ENCODE peak calls at places on chromosome 7, in six cellular contexts. One of them, this sample, is unnamed.

GRCh38 chr7:132080967-132081668 is 495.2 kb downstream of the PLXNA4 start:
- DNase-seq in psoas muscle: no peak
- DNase-seq in endothelial cell: no peak
- DNase-seq in choroid plexus epithelial cell: peak; percentile 9
- DNase-seq in GM23338: no peak
- DNase-seq in body of pancreas: no peak
- DNase-seq in this sample: no peak

GRCh38 chr7:158846304-158846703 is 10.1 kb upstream of the DYNC2I1 start:
- DNase-seq in endothelial cell: no peak
- DNase-seq in GM23338: no peak
- DNase-seq in choroid plexus epithelial cell: no peak
- DNase-seq in body of pancreas: no peak
- DNase-seq in psoas muscle: no peak
- DNase-seq in this sample: no peak

GRCh38 chr7:14739496-14740185 is 162.9 kb downstream of the DGKB start:
- DNase-seq in endothelial cell: no peak
- DNase-seq in body of pancreas: no peak
- DNase-seq in GM23338: no peak
- DNase-seq in choroid plexus epithelial cell: no peak
- DNase-seq in psoas muscle: no peak
- DNase-seq in this sample: no peak

GRCh38 chr7:47307311-47307710 is 274.6 kb downstream of the TNS3 start:
- DNase-seq in endothelial cell: no peak
- DNase-seq in psoas muscle: no peak
- DNase-seq in choroid plexus epithelial cell: no peak
- DNase-seq in body of pancreas: no peak
- DNase-seq in GM23338: no peak
- DNase-seq in this sample: no peak

GRCh38 chr7:2399848-2400587 is 3.4 kb upstream of the CHST12 start:
- DNase-seq in psoas muscle: peak; percentile 74
- DNase-seq in GM23338: no peak
- DNase-seq in endothelial cell: no peak
- DNase-seq in body of pancreas: peak; percentile 85
- DNase-seq in choroid plexus epithelial cell: peak; percentile 99
- DNase-seq in this sample: no peak

GRCh38 chr7:6650086-6650485 is 13.0 kb downstream of the ZNF316 start:
- DNase-seq in psoas muscle: no peak
- DNase-seq in GM23338: no peak
- DNase-seq in choroid plexus epithelial cell: no peak
- DNase-seq in endothelial cell: no peak
- DNase-seq in body of pancreas: no peak
- DNase-seq in this sample: no peak

GRCh38 chr7:6579446-6579845 is 2.2 kb downstream of the ZDHHC4 start:
- DNase-seq in body of pancreas: no peak
- DNase-seq in choroid plexus epithelial cell: peak; percentile 43
- DNase-seq in psoas muscle: no peak
- DNase-seq in endothelial cell: no peak
- DNase-seq in GM23338: peak; percentile 70
- DNase-seq in this sample: no peak

GRCh38 chr7:1355568-1356340 is 103.5 kb downstream of the MICALL2 start:
- DNase-seq in endothelial cell: no peak
- DNase-seq in GM23338: no peak
- DNase-seq in psoas muscle: no peak
- DNase-seq in choroid plexus epithelial cell: no peak
- DNase-seq in body of pancreas: no peak
- DNase-seq in this sample: no peak

GRCh38 chr7:1197997-1198632 is 34.6 kb upstream of the UNCX start:
- DNase-seq in psoas muscle: no peak
- DNase-seq in GM23338: no peak
- DNase-seq in endothelial cell: no peak
- DNase-seq in choroid plexus epithelial cell: peak; percentile 55
- DNase-seq in body of pancreas: no peak
- DNase-seq in this sample: no peak

GRCh38 chr7:132937286-132937685 is 144.6 kb downstream of the CHCHD3 start:
- DNase-seq in body of pancreas: no peak
- DNase-seq in GM23338: no peak
- DNase-seq in choroid plexus epithelial cell: no peak
- DNase-seq in psoas muscle: no peak
- DNase-seq in endothelial cell: no peak
- DNase-seq in this sample: no peak

DNA sequence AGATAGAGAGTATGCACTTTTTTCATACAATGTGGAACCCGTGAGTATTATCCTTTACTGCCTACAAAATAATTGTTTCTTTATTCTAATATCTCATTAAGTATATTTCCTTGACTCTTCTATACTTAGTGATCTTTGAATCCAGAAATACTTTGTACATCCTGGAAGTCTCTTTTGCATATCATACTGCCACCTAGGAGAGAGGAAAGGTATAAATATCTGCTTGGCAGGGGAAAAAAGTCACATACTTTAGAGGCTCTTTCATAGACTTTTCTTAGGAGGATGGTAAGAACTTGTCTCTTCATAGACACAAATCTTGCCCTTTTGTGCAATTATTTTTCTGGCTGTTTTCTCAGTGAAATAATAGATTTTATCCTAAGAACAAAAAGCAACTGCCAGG is 436.0 kb downstream of the PAXIP1 start:
- DNase-seq in body of pancreas: no peak
- DNase-seq in psoas muscle: no peak
- DNase-seq in GM23338: no peak
- DNase-seq in choroid plexus epithelial cell: no peak
- DNase-seq in endothelial cell: no peak
- DNase-seq in this sample: no peak
- TF ChIP-seq CTCF in body of pancreas: peak; percentile 34
- TF ChIP-seq CTCF in psoas muscle: peak; percentile 31
- TF ChIP-seq CTCF in GM23338: no peak
- TF ChIP-seq CTCF in choroid plexus epithelial cell: no peak
- TF ChIP-seq CTCF in endothelial cell: no peak
- TF ChIP-seq CTCF in this sample: peak; percentile 22

GRCh38 chr7:32070406-32071360 is at the start of gene PDE1C:
- DNase-seq in endothelial cell: peak; percentile 37
- DNase-seq in psoas muscle: peak; percentile 19
- DNase-seq in GM23338: peak; percentile 63
- DNase-seq in body of pancreas: peak; percentile 11
- DNase-seq in choroid plexus epithelial cell: no peak
- DNase-seq in this sample: peak; percentile 63

GRCh38 chr7:32070051-32070405 is 179 bp downstream of the PDE1C start:
- DNase-seq in GM23338: no peak
- DNase-seq in body of pancreas: no peak
- DNase-seq in endothelial cell: no peak
- DNase-seq in choroid plexus epithelial cell: no peak
- DNase-seq in psoas muscle: no peak
- DNase-seq in this sample: no peak

GRCh38 chr7:32071466-32072091 is 1.4 kb upstream of the PDE1C start:
- DNase-seq in choroid plexus epithelial cell: no peak
- DNase-seq in endothelial cell: no peak
- DNase-seq in psoas muscle: no peak
- DNase-seq in GM23338: peak; percentile 21
- DNase-seq in body of pancreas: no peak
- DNase-seq in this sample: no peak

GRCh38 chr7:32073533-32073932 is 3.3 kb upstream of the PDE1C start:
- DNase-seq in choroid plexus epithelial cell: no peak
- DNase-seq in psoas muscle: no peak
- DNase-seq in endothelial cell: no peak
- DNase-seq in GM23338: no peak
- DNase-seq in body of pancreas: no peak
- DNase-seq in this sample: no peak

DNA sequence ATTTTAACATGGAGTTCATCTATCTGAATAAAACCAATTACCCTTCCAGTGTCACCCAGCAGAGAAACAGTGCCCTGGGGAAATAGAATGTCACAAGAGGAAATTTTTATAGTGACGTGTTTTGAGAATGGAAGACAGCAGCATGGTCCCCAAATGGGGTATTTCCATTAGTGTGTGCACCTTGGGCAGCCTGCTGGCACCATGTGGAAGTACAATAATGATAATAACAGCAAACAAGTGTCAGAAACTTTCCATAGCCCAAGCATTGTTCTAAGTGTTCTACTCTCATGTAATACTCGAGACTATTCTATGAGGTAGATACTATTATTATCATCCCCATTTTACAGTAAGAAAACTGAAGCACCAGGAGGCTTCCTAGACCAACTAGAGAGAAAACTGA is 2.2 kb upstream of the PDE1C start:
- DNase-seq in choroid plexus epithelial cell: no peak
- DNase-seq in body of pancreas: no peak
- DNase-seq in psoas muscle: no peak
- DNase-seq in GM23338: no peak
- DNase-seq in endothelial cell: no peak
- DNase-seq in this sample: no peak
- TF ChIP-seq CTCF in choroid plexus epithelial cell: no peak
- TF ChIP-seq CTCF in body of pancreas: no peak
- TF ChIP-seq CTCF in psoas muscle: no peak
- TF ChIP-seq CTCF in GM23338: no peak
- TF ChIP-seq CTCF in endothelial cell: peak; percentile 28
- TF ChIP-seq CTCF in this sample: peak; percentile 17

GRCh38 chr7:4739528-4739992 is 35.9 kb upstream of the AP5Z1 start:
- DNase-seq in psoas muscle: peak; percentile 69
- DNase-seq in endothelial cell: no peak
- DNase-seq in GM23338: no peak
- DNase-seq in choroid plexus epithelial cell: peak; percentile 76
- DNase-seq in body of pancreas: peak; percentile 42
- DNase-seq in this sample: no peak
- TF ChIP-seq CTCF in psoas muscle: peak; percentile 55
- TF ChIP-seq CTCF in endothelial cell: no peak
- TF ChIP-seq CTCF in GM23338: no peak
- TF ChIP-seq CTCF in choroid plexus epithelial cell: peak; percentile 69
- TF ChIP-seq CTCF in body of pancreas: peak; percentile 40
- TF ChIP-seq CTCF in this sample: no peak

DNA sequence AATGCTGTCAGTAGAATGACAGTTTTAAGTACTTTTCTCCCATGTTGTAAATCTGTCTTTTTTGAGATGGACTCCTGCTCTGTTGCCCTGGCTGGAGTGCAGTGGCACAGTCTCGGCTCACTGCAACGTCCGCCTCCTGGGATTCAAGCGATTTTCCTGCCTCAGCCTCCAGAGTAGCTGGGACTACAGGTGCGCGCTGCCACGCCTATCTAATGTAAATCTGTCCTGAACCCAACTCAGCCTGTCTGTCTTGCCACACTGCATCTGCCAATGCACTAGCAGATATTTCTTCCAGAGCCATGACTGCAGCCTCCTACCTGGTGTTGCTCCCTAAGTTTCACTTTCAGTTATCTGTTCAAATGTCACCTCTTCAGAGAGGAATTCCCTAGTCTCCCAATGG is 264.1 kb downstream of the PHF14 start:
- DNase-seq in psoas muscle: no peak
- DNase-seq in choroid plexus epithelial cell: no peak
- DNase-seq in endothelial cell: no peak
- DNase-seq in GM23338: peak; percentile 41
- DNase-seq in body of pancreas: no peak
- DNase-seq in this sample: peak; percentile 7
- TF ChIP-seq CTCF in psoas muscle: no peak
- TF ChIP-seq CTCF in choroid plexus epithelial cell: no peak
- TF ChIP-seq CTCF in endothelial cell: no peak
- TF ChIP-seq CTCF in GM23338: no peak
- TF ChIP-seq CTCF in body of pancreas: no peak
- TF ChIP-seq CTCF in this sample: no peak

DNA sequence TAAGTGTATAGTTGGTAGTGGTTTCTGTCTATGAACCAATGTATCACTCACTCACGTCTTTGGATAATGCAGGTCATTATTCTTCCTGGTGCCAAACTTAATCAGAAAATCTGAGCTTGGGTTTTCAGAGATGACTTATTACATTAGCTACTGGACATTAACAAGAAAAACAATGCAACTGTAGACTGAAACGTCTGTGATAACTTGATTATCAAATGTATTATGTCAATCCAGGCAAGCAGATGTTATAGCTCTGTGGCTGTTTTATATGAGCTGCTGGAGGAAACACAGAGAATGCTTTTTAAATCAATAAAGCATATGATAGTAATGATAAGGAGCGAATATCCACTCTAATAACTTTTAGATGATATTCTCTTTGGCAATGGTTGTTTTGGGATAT is 1124.4 kb downstream of the DNAJB9 start:
- DNase-seq in GM23338: no peak
- DNase-seq in choroid plexus epithelial cell: no peak
- DNase-seq in body of pancreas: no peak
- DNase-seq in endothelial cell: no peak
- DNase-seq in psoas muscle: no peak
- DNase-seq in this sample: no peak
- TF ChIP-seq CTCF in GM23338: no peak
- TF ChIP-seq CTCF in choroid plexus epithelial cell: no peak
- TF ChIP-seq CTCF in body of pancreas: no peak
- TF ChIP-seq CTCF in endothelial cell: no peak
- TF ChIP-seq CTCF in psoas muscle: no peak
- TF ChIP-seq CTCF in this sample: no peak

GRCh38 chr7:30893357-30893756 is 18.3 kb upstream of the AQP1 start:
- DNase-seq in choroid plexus epithelial cell: peak; percentile 81
- DNase-seq in body of pancreas: peak; percentile 61
- DNase-seq in psoas muscle: no peak
- DNase-seq in GM23338: no peak
- DNase-seq in endothelial cell: no peak
- DNase-seq in this sample: no peak

GRCh38 chr7:30887464-30887872 is 24.2 kb upstream of the AQP1 start:
- DNase-seq in psoas muscle: no peak
- DNase-seq in choroid plexus epithelial cell: no peak
- DNase-seq in GM23338: no peak
- DNase-seq in endothelial cell: no peak
- DNase-seq in body of pancreas: no peak
- DNase-seq in this sample: no peak

GRCh38 chr7:30884881-30885280 is 26.8 kb upstream of the AQP1 start:
- DNase-seq in endothelial cell: no peak
- DNase-seq in choroid plexus epithelial cell: no peak
- DNase-seq in psoas muscle: no peak
- DNase-seq in GM23338: no peak
- DNase-seq in body of pancreas: no peak
- DNase-seq in this sample: no peak

GRCh38 chr7:30886608-30887011 is 25.0 kb upstream of the AQP1 start:
- DNase-seq in GM23338: no peak
- DNase-seq in endothelial cell: no peak
- DNase-seq in psoas muscle: peak; percentile 43
- DNase-seq in body of pancreas: no peak
- DNase-seq in choroid plexus epithelial cell: peak; percentile 57
- DNase-seq in this sample: no peak

GRCh38 chr7:30888783-30889182 is 22.9 kb upstream of the AQP1 start:
- DNase-seq in endothelial cell: no peak
- DNase-seq in choroid plexus epithelial cell: peak; percentile 82
- DNase-seq in GM23338: no peak
- DNase-seq in psoas muscle: peak; percentile 48
- DNase-seq in body of pancreas: no peak
- DNase-seq in this sample: no peak
- TF ChIP-seq CTCF in endothelial cell: no peak
- TF ChIP-seq CTCF in choroid plexus epithelial cell: no peak
- TF ChIP-seq CTCF in GM23338: no peak
- TF ChIP-seq CTCF in psoas muscle: no peak
- TF ChIP-seq CTCF in body of pancreas: no peak
- TF ChIP-seq CTCF in this sample: no peak

DNA sequence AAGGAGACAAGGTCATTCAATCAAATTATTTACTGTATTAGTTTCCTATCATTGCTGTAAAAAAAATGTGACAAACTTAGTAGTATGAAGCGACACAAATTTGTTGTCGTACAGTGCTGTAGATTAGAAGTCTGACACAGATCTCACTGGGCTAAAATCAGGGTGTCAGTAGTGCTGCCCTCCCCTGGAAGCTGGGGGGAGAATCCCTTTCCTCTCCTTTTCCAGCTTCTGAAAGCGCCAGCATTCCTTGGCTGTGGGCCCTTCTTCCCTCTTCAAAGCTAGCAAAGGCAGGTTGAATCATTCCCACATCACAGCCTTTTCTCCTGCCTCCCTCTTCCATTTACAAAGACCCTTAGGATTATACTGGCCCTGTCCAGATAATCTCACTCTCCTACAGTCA is 28.0 kb downstream of the VPS41 start:
- DNase-seq in psoas muscle: no peak
- DNase-seq in choroid plexus epithelial cell: no peak
- DNase-seq in endothelial cell: no peak
- DNase-seq in body of pancreas: no peak
- DNase-seq in GM23338: peak; percentile 64
- DNase-seq in this sample: no peak
- TF ChIP-seq CTCF in psoas muscle: no peak
- TF ChIP-seq CTCF in choroid plexus epithelial cell: no peak
- TF ChIP-seq CTCF in endothelial cell: no peak
- TF ChIP-seq CTCF in body of pancreas: no peak
- TF ChIP-seq CTCF in GM23338: peak; percentile 59
- TF ChIP-seq CTCF in this sample: no peak

GRCh38 chr7:101558742-101559325 is 70.3 kb downstream of the MYL10 start:
- DNase-seq in endothelial cell: no peak
- DNase-seq in GM23338: peak; percentile 11
- DNase-seq in psoas muscle: no peak
- DNase-seq in choroid plexus epithelial cell: no peak
- DNase-seq in body of pancreas: peak; percentile 2
- DNase-seq in this sample: no peak
- TF ChIP-seq CTCF in endothelial cell: no peak
- TF ChIP-seq CTCF in GM23338: peak; percentile 58
- TF ChIP-seq CTCF in psoas muscle: no peak
- TF ChIP-seq CTCF in choroid plexus epithelial cell: no peak
- TF ChIP-seq CTCF in body of pancreas: no peak
- TF ChIP-seq CTCF in this sample: no peak